ENCODE peak calls at places on chromosomes 16 and 17, in five cellular contexts. J, F, R, K and S are unnamed samples.

GRCh38 chr16:1012135-1012534 is 30.6 kb downstream of the SOX8 start:
- DNase-seq in J (no peak), K (no peak), F (no peak), R (no peak), S (no peak)

GRCh38 chr16:50285406-50286003 is 19.2 kb downstream of the ADCY7 start:
- DNase-seq in K (no peak), J (no peak), F (no peak), R (no peak), S (no peak)

GRCh38 chr17:29930399-29931010 is 477 bp upstream of the SSH2 start:
- DNase-seq in F (peak; percentile 7), K (no peak), J (no peak), R (no peak), S (no peak)

GRCh38 chr17:11493947-11494346 is 104.3 kb upstream of the DNAH9 start:
- DNase-seq in K (no peak), J (no peak), F (no peak), R (no peak), S (no peak)

GRCh38 chr17:81086789-81087551 is 52.0 kb downstream of the BAIAP2 start:
- DNase-seq in K (no peak), F (no peak), J (no peak), R (no peak), S (no peak)

GRCh38 chr16:31477220-31478216 is 5.4 kb upstream of the SLC5A2 start:
- DNase-seq in R (no peak), J (no peak), F (peak; percentile 89), K (no peak), S (no peak)

GRCh38 chr17:55549140-55549539 is 37.9 kb upstream of the SMIM36 start:
- DNase-seq in R (peak; percentile 68), J (no peak), F (peak; percentile 16), K (no peak), S (no peak)

GRCh38 chr17:17913695-17914332 is 58.4 kb downstream of the TOM1L2 start:
- DNase-seq in K (peak; percentile 86), J (peak; percentile 84), F (peak; percentile 82), R (peak; percentile 96), S (peak; percentile 64)

GRCh38 chr16:6206080-6206479 is 1108.5 kb upstream of the EEF2KMT start:
- DNase-seq in F (no peak), K (no peak), R (no peak), J (no peak), S (no peak)

GRCh38 chr17:34675143-34675542 is 95.8 kb downstream of the TMEM132E start:
- DNase-seq in J (no peak), K (no peak), F (no peak), R (no peak), S (no peak)

GRCh38 chr17:68593331-68593710 is 7.8 kb downstream of the FAM20A start:
- DNase-seq in R (no peak), J (no peak), F (no peak), K (no peak), S (no peak)

GRCh38 chr16:11836653-11837244 is 14.6 kb downstream of the RSL1D1 start:
- DNase-seq in K (no peak), R (peak; percentile 32), F (no peak), J (no peak), S (no peak)

GRCh38 chr17:72942594-72942993 is 149.9 kb downstream of the SLC39A11 start:
- DNase-seq in K (no peak), F (no peak), J (no peak), R (no peak), S (no peak)

GRCh38 chr17:41962768-41963434 is 3.7 kb upstream of the CNP start:
- DNase-seq in K (peak; percentile 82), J (peak; percentile 89), F (peak; percentile 83), R (peak; percentile 60), S (peak; percentile 80)

GRCh38 chr16:74025-74424 is 1.6 kb upstream of the RHBDF1 start:
- DNase-seq in R (no peak), K (no peak), J (no peak), F (no peak), S (no peak)

GRCh38 chr16:610513-611381 is 20.0 kb upstream of the WFIKKN1 start:
- DNase-seq in F (no peak), K (no peak), R (no peak), J (no peak), S (no peak)

GRCh38 chr16:24344791-24345190 is 88.7 kb downstream of the CACNG3 start:
- DNase-seq in R (no peak), J (no peak), F (no peak), K (no peak), S (no peak)

GRCh38 chr16:30136971-30137601 is 14.1 kb upstream of the MAPK3 start:
- DNase-seq in K (no peak), R (no peak), J (no peak), F (no peak), S (no peak)

GRCh38 chr16:53058441-53058840 is 3.6 kb downstream of the CHD9 start:
- DNase-seq in K (no peak), R (no peak), J (no peak), F (no peak), S (no peak)

GRCh38 chr16:53056528-53056881 is 1.7 kb downstream of the CHD9 start:
- DNase-seq in J (no peak), K (no peak), F (no peak), R (peak; percentile 52), S (peak; percentile 52)

GRCh38 chr16:53055603-53056527 is 1.1 kb downstream of the CHD9 start:
- DNase-seq in R (peak; percentile 28), K (peak; percentile 43), F (peak; percentile 71), J (no peak), S (peak; percentile 45)

GRCh38 chr16:53058882-53059281 is 4.1 kb downstream of the CHD9 start:
- DNase-seq in F (no peak), K (no peak), R (no peak), J (no peak), S (no peak)

DNA sequence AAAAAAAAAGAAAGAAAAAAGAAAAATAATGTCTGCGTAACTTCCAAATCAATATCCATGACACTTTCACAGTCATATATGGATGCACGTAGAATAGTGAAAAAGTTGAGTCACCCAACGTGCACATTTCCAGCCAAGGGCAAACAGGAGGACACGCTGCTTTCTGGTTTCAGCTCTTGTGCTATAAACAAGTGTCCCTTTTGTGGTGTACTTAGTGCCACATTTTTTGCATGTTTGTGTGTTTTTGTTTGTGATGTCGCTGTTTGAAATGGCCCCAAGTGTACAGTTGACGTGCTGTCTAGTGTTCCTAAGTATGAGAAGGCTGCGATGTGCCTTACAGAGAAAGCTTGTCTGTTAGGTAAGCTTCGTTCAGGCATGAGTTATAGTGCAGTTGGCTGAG is 2.9 kb downstream of the CHD9 start:
- DNase-seq in R (no peak), J (no peak), K (no peak), F (no peak), S (no peak)
- H3K4me1 ChIP-seq in R (peaks cover 19% of the 10 kb centered on the region), J (no peaks in the 10 kb centered on the region), K (no peaks in the 10 kb centered on the region), F (peaks cover 6% of the 10 kb centered on the region), S (peaks cover 37% of the 10 kb centered on the region)

DNA sequence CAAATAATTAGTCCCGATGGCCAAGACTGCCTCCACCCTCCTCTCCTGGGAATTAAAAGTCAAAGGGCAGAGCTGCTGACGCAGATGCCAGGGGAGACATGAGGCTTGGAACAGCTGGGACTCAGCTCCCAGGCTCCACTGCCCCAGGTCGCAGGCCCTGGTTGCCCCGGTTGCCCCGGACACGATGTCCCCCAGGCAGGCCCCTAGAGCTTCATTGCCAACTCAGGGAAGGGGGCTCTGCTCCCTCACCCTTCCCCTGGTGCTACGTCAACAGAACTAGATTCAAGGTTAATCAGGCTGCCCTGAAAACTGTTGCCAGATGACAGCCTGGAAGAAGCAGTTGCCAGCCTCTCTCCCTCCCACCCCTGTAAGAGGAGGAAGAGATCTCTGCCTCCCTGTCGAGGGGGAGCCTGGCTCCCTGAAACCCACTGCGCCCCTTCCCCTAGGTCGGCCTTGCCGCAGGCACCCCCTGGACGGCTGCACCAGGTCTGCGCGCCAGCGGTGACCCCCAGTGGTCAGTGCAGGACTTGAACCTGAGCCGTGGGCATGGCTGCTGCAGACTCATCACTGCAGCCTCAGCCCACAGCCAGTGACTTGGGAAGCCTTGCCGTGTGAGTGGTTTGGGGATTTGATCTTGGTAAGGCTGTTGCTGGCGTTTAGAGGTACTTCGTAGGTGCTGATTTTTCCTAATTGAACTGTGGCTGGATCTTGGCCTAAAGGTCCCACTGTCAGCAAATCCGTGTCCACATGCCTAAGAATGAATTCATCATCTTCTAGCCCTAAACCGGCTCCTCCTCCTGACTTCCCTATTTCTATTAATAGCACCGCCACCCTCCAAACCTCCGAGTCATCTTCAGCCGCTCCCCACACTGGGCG is 84.1 kb upstream of the TOB1 start:
- DNase-seq in K (peak; percentile 88), J (peak; percentile 93), F (peak; percentile 93), R (peak; percentile 96), S (peak; percentile 84)
- H3K4me1 ChIP-seq in K (peaks cover 3% of the 10 kb centered on the region), J (no peaks in the 10 kb centered on the region), F (peaks cover 28% of the 10 kb centered on the region), R (peaks cover 38% of the 10 kb centered on the region), S (peaks cover 13% of the 10 kb centered on the region)

DNA sequence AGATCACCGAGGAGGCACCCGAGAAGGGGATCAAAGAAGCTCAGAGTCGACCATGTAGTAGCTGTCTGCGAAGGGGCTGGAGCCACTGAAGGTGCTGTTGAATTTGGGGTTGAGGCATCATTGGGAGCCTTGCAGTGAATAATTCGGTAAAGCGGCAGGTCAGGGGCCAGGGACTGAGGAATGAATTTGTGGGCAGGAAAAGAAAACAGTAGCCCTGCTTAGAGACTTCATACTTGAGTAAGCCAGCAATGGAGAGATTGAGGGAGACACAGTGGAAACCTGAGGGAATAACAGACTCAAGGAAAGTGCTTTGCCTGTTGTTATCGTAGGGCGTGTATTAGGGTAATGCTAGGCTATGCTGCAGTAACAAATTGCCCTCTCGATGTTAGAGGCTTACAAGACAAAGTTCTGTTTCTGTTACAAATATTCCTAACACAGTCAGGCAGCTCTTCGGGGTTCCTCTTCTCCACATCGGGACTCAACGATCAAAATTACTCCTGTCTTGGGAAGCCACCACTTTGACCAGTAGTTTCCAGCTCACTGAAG is 13.4 kb upstream of the HERPUD1 start:
- DNase-seq in K (no peak), F (no peak), J (peak; percentile 39), R (no peak), S (peak; percentile 25)
- H3K4me1 ChIP-seq in K (no peaks in the 10 kb centered on the region), F (peaks cover 65% of the 10 kb centered on the region), J (no peaks in the 10 kb centered on the region), R (no peaks in the 10 kb centered on the region), S (peaks cover 8% of the 10 kb centered on the region)

GRCh38 chr16:82657786-82658185 is 31.0 kb downstream of the CDH13 start:
- DNase-seq in F (no peak), K (no peak), R (no peak), J (no peak), S (no peak)
- H3K4me1 ChIP-seq in F (peaks cover 27% of the 10 kb centered on the region), K (peaks cover 4% of the 10 kb centered on the region), R (peaks cover 19% of the 10 kb centered on the region), J (no peaks in the 10 kb centered on the region), S (peaks cover 32% of the 10 kb centered on the region)

DNA sequence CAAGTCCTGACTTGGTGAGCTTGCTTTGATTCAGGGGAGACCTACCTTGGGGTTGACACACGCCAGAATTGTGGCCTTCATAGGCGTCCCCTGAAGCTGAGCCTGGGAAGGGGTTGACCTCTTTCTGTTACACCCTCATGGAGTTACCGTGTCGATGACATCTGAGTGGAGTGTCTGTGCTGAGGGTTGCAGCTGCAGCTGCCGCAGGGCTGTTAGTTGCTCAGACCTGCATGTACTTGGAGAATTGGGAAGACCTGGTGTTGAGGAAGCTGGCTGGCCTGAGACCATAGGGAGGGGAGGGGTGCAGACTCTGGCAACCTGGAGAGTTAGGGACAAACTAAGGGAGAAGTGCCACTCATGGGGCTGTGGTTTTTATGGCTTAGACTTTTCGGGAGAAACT is 9.6 kb downstream of the GSE1 start:
- DNase-seq in K (no peak), J (no peak), R (no peak), F (no peak), S (no peak)
- H3K4me1 ChIP-seq in K (no peaks in the 10 kb centered on the region), J (no peaks in the 10 kb centered on the region), R (peaks cover 22% of the 10 kb centered on the region), F (peaks cover 37% of the 10 kb centered on the region), S (peaks cover 31% of the 10 kb centered on the region)

GRCh38 chr17:16417896-16418683 is 2.7 kb downstream of the TRPV2 start:
- DNase-seq in R (peak; percentile 37), J (no peak), K (no peak), F (no peak), S (no peak)
- H3K4me1 ChIP-seq in R (peaks cover 31% of the 10 kb centered on the region), J (no peaks in the 10 kb centered on the region), K (no peaks in the 10 kb centered on the region), F (peaks cover 10% of the 10 kb centered on the region), S (peaks cover 4% of the 10 kb centered on the region)